ENCODE peak calls at places on chromosomes 6 and 20, in six cellular contexts. One of them, this sample, is unnamed.

GRCh38 chr6:3561745-3562144 is 104.9 kb upstream of the SLC22A23 start:
- DNase-seq in kidney: no peak
- DNase-seq in GDM1: no peak
- DNase-seq in aorta: no peak
- DNase-seq in activated T-helper 2 cell treated with anti-CD3 and anti-CD28 coated beads, Interferon-gamma antibody, Interleukin-2, Interleukin-4, amounts not matched to agents 10 μg/mL and 5 μg/mL and 100 μg/mL, durations not matched to agents 14 hours and 24 hours and 36 hours: no peak
- DNase-seq in natural killer cell: no peak
- DNase-seq in this sample: no peak

GRCh38 chr20:20073851-20074252 is 21.5 kb downstream of the CFAP61 start:
- DNase-seq in kidney: no peak
- DNase-seq in GDM1: no peak
- DNase-seq in aorta: no peak
- DNase-seq in activated T-helper 2 cell treated with anti-CD3 and anti-CD28 coated beads, Interferon-gamma antibody, Interleukin-2, Interleukin-4, amounts not matched to agents 10 μg/mL and 5 μg/mL and 100 μg/mL, durations not matched to agents 14 hours and 24 hours and 36 hours: no peak
- DNase-seq in natural killer cell: no peak
- DNase-seq in this sample: peak; percentile 57

GRCh38 chr6:158095671-158096070 is 72.4 kb downstream of the SERAC1 start:
- DNase-seq in kidney: no peak
- DNase-seq in GDM1: no peak
- DNase-seq in aorta: no peak
- DNase-seq in activated T-helper 2 cell treated with anti-CD3 and anti-CD28 coated beads, Interferon-gamma antibody, Interleukin-2, Interleukin-4, amounts not matched to agents 10 μg/mL and 5 μg/mL and 100 μg/mL, durations not matched to agents 14 hours and 24 hours and 36 hours: no peak
- DNase-seq in natural killer cell: no peak
- DNase-seq in this sample: no peak

GRCh38 chr20:3209023-3209945 is at the start of gene ITPA:
- DNase-seq in kidney: peak; percentile 84
- DNase-seq in GDM1: peak; percentile 32
- DNase-seq in aorta: peak; percentile 65
- DNase-seq in activated T-helper 2 cell treated with anti-CD3 and anti-CD28 coated beads, Interferon-gamma antibody, Interleukin-2, Interleukin-4, amounts not matched to agents 10 μg/mL and 5 μg/mL and 100 μg/mL, durations not matched to agents 14 hours and 24 hours and 36 hours: peak; percentile 50
- DNase-seq in natural killer cell: peak; percentile 51
- DNase-seq in this sample: peak; percentile 58

GRCh38 chr20:62598761-62599194 is 43.5 kb upstream of the SLCO4A1 start:
- DNase-seq in kidney: peak; percentile 85
- DNase-seq in GDM1: no peak
- DNase-seq in aorta: no peak
- DNase-seq in activated T-helper 2 cell treated with anti-CD3 and anti-CD28 coated beads, Interferon-gamma antibody, Interleukin-2, Interleukin-4, amounts not matched to agents 10 μg/mL and 5 μg/mL and 100 μg/mL, durations not matched to agents 14 hours and 24 hours and 36 hours: no peak
- DNase-seq in natural killer cell: no peak
- DNase-seq in this sample: no peak

GRCh38 chr6:15955484-15955883 is 173.4 kb upstream of the MYLIP start:
- DNase-seq in kidney: no peak
- DNase-seq in GDM1: no peak
- DNase-seq in aorta: no peak
- DNase-seq in activated T-helper 2 cell treated with anti-CD3 and anti-CD28 coated beads, Interferon-gamma antibody, Interleukin-2, Interleukin-4, amounts not matched to agents 10 μg/mL and 5 μg/mL and 100 μg/mL, durations not matched to agents 14 hours and 24 hours and 36 hours: no peak
- DNase-seq in natural killer cell: no peak
- DNase-seq in this sample: no peak

GRCh38 chr20:19928379-19929360 is 88.5 kb upstream of the NAA20 start:
- DNase-seq in kidney: peak; percentile 78
- DNase-seq in GDM1: no peak
- DNase-seq in aorta: no peak
- DNase-seq in activated T-helper 2 cell treated with anti-CD3 and anti-CD28 coated beads, Interferon-gamma antibody, Interleukin-2, Interleukin-4, amounts not matched to agents 10 μg/mL and 5 μg/mL and 100 μg/mL, durations not matched to agents 14 hours and 24 hours and 36 hours: no peak
- DNase-seq in natural killer cell: no peak
- DNase-seq in this sample: no peak

GRCh38 chr20:35240914-35241293 is 14.4 kb downstream of the MMP24 start:
- DNase-seq in kidney: no peak
- DNase-seq in GDM1: no peak
- DNase-seq in aorta: no peak
- DNase-seq in activated T-helper 2 cell treated with anti-CD3 and anti-CD28 coated beads, Interferon-gamma antibody, Interleukin-2, Interleukin-4, amounts not matched to agents 10 μg/mL and 5 μg/mL and 100 μg/mL, durations not matched to agents 14 hours and 24 hours and 36 hours: no peak
- DNase-seq in natural killer cell: no peak
- DNase-seq in this sample: no peak

GRCh38 chr6:106547961-106548453 is 81.3 kb downstream of the RTN4IP1 start:
- DNase-seq in kidney: no peak
- DNase-seq in GDM1: no peak
- DNase-seq in aorta: no peak
- DNase-seq in activated T-helper 2 cell treated with anti-CD3 and anti-CD28 coated beads, Interferon-gamma antibody, Interleukin-2, Interleukin-4, amounts not matched to agents 10 μg/mL and 5 μg/mL and 100 μg/mL, durations not matched to agents 14 hours and 24 hours and 36 hours: no peak
- DNase-seq in natural killer cell: no peak
- DNase-seq in this sample: no peak

GRCh38 chr6:136344420-136344819 is 54.8 kb upstream of the BCLAF1 start:
- DNase-seq in kidney: no peak
- DNase-seq in GDM1: no peak
- DNase-seq in aorta: no peak
- DNase-seq in activated T-helper 2 cell treated with anti-CD3 and anti-CD28 coated beads, Interferon-gamma antibody, Interleukin-2, Interleukin-4, amounts not matched to agents 10 μg/mL and 5 μg/mL and 100 μg/mL, durations not matched to agents 14 hours and 24 hours and 36 hours: no peak
- DNase-seq in natural killer cell: no peak
- DNase-seq in this sample: no peak

GRCh38 chr6:26157150-26157837 is 70.1 kb downstream of the HFE start:
- DNase-seq in kidney: peak; percentile 85
- DNase-seq in GDM1: peak; percentile 66
- DNase-seq in aorta: peak; percentile 87
- DNase-seq in activated T-helper 2 cell treated with anti-CD3 and anti-CD28 coated beads, Interferon-gamma antibody, Interleukin-2, Interleukin-4, amounts not matched to agents 10 μg/mL and 5 μg/mL and 100 μg/mL, durations not matched to agents 14 hours and 24 hours and 36 hours: peak; percentile 72
- DNase-seq in natural killer cell: peak; percentile 67
- DNase-seq in this sample: peak; percentile 56

GRCh38 chr6:71665931-71666330 is 220.4 kb upstream of the RIMS1 start:
- DNase-seq in kidney: no peak
- DNase-seq in GDM1: no peak
- DNase-seq in aorta: no peak
- DNase-seq in activated T-helper 2 cell treated with anti-CD3 and anti-CD28 coated beads, Interferon-gamma antibody, Interleukin-2, Interleukin-4, amounts not matched to agents 10 μg/mL and 5 μg/mL and 100 μg/mL, durations not matched to agents 14 hours and 24 hours and 36 hours: no peak
- DNase-seq in natural killer cell: no peak
- DNase-seq in this sample: no peak

GRCh38 chr6:36963451-36964290 is 9.1 kb downstream of the PI16 start:
- DNase-seq in kidney: peak; percentile 77
- DNase-seq in GDM1: no peak
- DNase-seq in aorta: no peak
- DNase-seq in activated T-helper 2 cell treated with anti-CD3 and anti-CD28 coated beads, Interferon-gamma antibody, Interleukin-2, Interleukin-4, amounts not matched to agents 10 μg/mL and 5 μg/mL and 100 μg/mL, durations not matched to agents 14 hours and 24 hours and 36 hours: no peak
- DNase-seq in natural killer cell: no peak
- DNase-seq in this sample: no peak

GRCh38 chr6:27650620-27651370 is 177.9 kb upstream of the ZNF184 start:
- DNase-seq in kidney: no peak
- DNase-seq in GDM1: peak; percentile 5
- DNase-seq in aorta: no peak
- DNase-seq in activated T-helper 2 cell treated with anti-CD3 and anti-CD28 coated beads, Interferon-gamma antibody, Interleukin-2, Interleukin-4, amounts not matched to agents 10 μg/mL and 5 μg/mL and 100 μg/mL, durations not matched to agents 14 hours and 24 hours and 36 hours: peak; percentile 31
- DNase-seq in natural killer cell: no peak
- DNase-seq in this sample: no peak

GRCh38 chr6:108666656-108667260 is 106.0 kb downstream of the FOXO3 start:
- DNase-seq in kidney: no peak
- DNase-seq in GDM1: no peak
- DNase-seq in aorta: no peak
- DNase-seq in activated T-helper 2 cell treated with anti-CD3 and anti-CD28 coated beads, Interferon-gamma antibody, Interleukin-2, Interleukin-4, amounts not matched to agents 10 μg/mL and 5 μg/mL and 100 μg/mL, durations not matched to agents 14 hours and 24 hours and 36 hours: no peak
- DNase-seq in natural killer cell: no peak
- DNase-seq in this sample: no peak

GRCh38 chr6:44131880-44132279 is 4.5 kb downstream of the TMEM63B start:
- DNase-seq in kidney: no peak
- DNase-seq in GDM1: no peak
- DNase-seq in aorta: no peak
- DNase-seq in activated T-helper 2 cell treated with anti-CD3 and anti-CD28 coated beads, Interferon-gamma antibody, Interleukin-2, Interleukin-4, amounts not matched to agents 10 μg/mL and 5 μg/mL and 100 μg/mL, durations not matched to agents 14 hours and 24 hours and 36 hours: no peak
- DNase-seq in natural killer cell: no peak
- DNase-seq in this sample: no peak

GRCh38 chr6:158770533-158770932 is 48.6 kb downstream of the EZR start:
- DNase-seq in kidney: peak; percentile 32
- DNase-seq in GDM1: no peak
- DNase-seq in aorta: no peak
- DNase-seq in activated T-helper 2 cell treated with anti-CD3 and anti-CD28 coated beads, Interferon-gamma antibody, Interleukin-2, Interleukin-4, amounts not matched to agents 10 μg/mL and 5 μg/mL and 100 μg/mL, durations not matched to agents 14 hours and 24 hours and 36 hours: no peak
- DNase-seq in natural killer cell: no peak
- DNase-seq in this sample: no peak

GRCh38 chr6:83708546-83708969 is 343 bp downstream of the SNAP91 start:
- DNase-seq in kidney: peak; percentile 66
- DNase-seq in GDM1: no peak
- DNase-seq in aorta: no peak
- DNase-seq in activated T-helper 2 cell treated with anti-CD3 and anti-CD28 coated beads, Interferon-gamma antibody, Interleukin-2, Interleukin-4, amounts not matched to agents 10 μg/mL and 5 μg/mL and 100 μg/mL, durations not matched to agents 14 hours and 24 hours and 36 hours: no peak
- DNase-seq in natural killer cell: no peak
- DNase-seq in this sample: no peak

GRCh38 chr20:49956689-49957443 is 20.7 kb downstream of the RNF114 start:
- DNase-seq in kidney: no peak
- DNase-seq in GDM1: no peak
- DNase-seq in aorta: no peak
- DNase-seq in activated T-helper 2 cell treated with anti-CD3 and anti-CD28 coated beads, Interferon-gamma antibody, Interleukin-2, Interleukin-4, amounts not matched to agents 10 μg/mL and 5 μg/mL and 100 μg/mL, durations not matched to agents 14 hours and 24 hours and 36 hours: no peak
- DNase-seq in natural killer cell: no peak
- DNase-seq in this sample: peak; percentile 7

GRCh38 chr6:143581835-143582480 is 70.4 kb upstream of the FUCA2 start:
- DNase-seq in kidney: no peak
- DNase-seq in GDM1: no peak
- DNase-seq in aorta: no peak
- DNase-seq in activated T-helper 2 cell treated with anti-CD3 and anti-CD28 coated beads, Interferon-gamma antibody, Interleukin-2, Interleukin-4, amounts not matched to agents 10 μg/mL and 5 μg/mL and 100 μg/mL, durations not matched to agents 14 hours and 24 hours and 36 hours: no peak
- DNase-seq in natural killer cell: no peak
- DNase-seq in this sample: no peak

GRCh38 chr6:124022641-124023040 is 219.0 kb downstream of the NKAIN2 start:
- DNase-seq in kidney: no peak
- DNase-seq in GDM1: no peak
- DNase-seq in aorta: no peak
- DNase-seq in activated T-helper 2 cell treated with anti-CD3 and anti-CD28 coated beads, Interferon-gamma antibody, Interleukin-2, Interleukin-4, amounts not matched to agents 10 μg/mL and 5 μg/mL and 100 μg/mL, durations not matched to agents 14 hours and 24 hours and 36 hours: no peak
- DNase-seq in natural killer cell: no peak
- DNase-seq in this sample: no peak

GRCh38 chr6:110180228-110181008 is at the start of gene CDC40:
- DNase-seq in kidney: peak; percentile 84
- DNase-seq in GDM1: peak; percentile 57
- DNase-seq in aorta: peak; percentile 71
- DNase-seq in activated T-helper 2 cell treated with anti-CD3 and anti-CD28 coated beads, Interferon-gamma antibody, Interleukin-2, Interleukin-4, amounts not matched to agents 10 μg/mL and 5 μg/mL and 100 μg/mL, durations not matched to agents 14 hours and 24 hours and 36 hours: peak; percentile 58
- DNase-seq in natural killer cell: peak; percentile 53
- DNase-seq in this sample: peak; percentile 61

GRCh38 chr6:19804362-19805145 is 32.6 kb upstream of the ID4 start:
- DNase-seq in kidney: peak; percentile 99
- DNase-seq in GDM1: peak; percentile 87
- DNase-seq in aorta: peak; percentile 96
- DNase-seq in activated T-helper 2 cell treated with anti-CD3 and anti-CD28 coated beads, Interferon-gamma antibody, Interleukin-2, Interleukin-4, amounts not matched to agents 10 μg/mL and 5 μg/mL and 100 μg/mL, durations not matched to agents 14 hours and 24 hours and 36 hours: peak; percentile 68
- DNase-seq in natural killer cell: no peak
- DNase-seq in this sample: peak; percentile 63

GRCh38 chr6:22848121-22848520 is 278.8 kb downstream of the HDGFL1 start:
- DNase-seq in kidney: no peak
- DNase-seq in GDM1: no peak
- DNase-seq in aorta: no peak
- DNase-seq in activated T-helper 2 cell treated with anti-CD3 and anti-CD28 coated beads, Interferon-gamma antibody, Interleukin-2, Interleukin-4, amounts not matched to agents 10 μg/mL and 5 μg/mL and 100 μg/mL, durations not matched to agents 14 hours and 24 hours and 36 hours: no peak
- DNase-seq in natural killer cell: no peak
- DNase-seq in this sample: no peak

GRCh38 chr20:20881808-20882207 is 169.4 kb upstream of the RALGAPA2 start:
- DNase-seq in kidney: no peak
- DNase-seq in GDM1: no peak
- DNase-seq in aorta: no peak
- DNase-seq in activated T-helper 2 cell treated with anti-CD3 and anti-CD28 coated beads, Interferon-gamma antibody, Interleukin-2, Interleukin-4, amounts not matched to agents 10 μg/mL and 5 μg/mL and 100 μg/mL, durations not matched to agents 14 hours and 24 hours and 36 hours: no peak
- DNase-seq in natural killer cell: no peak
- DNase-seq in this sample: no peak

GRCh38 chr6:20835315-20836010 is 301.2 kb downstream of the CDKAL1 start:
- DNase-seq in kidney: no peak
- DNase-seq in GDM1: no peak
- DNase-seq in aorta: no peak
- DNase-seq in activated T-helper 2 cell treated with anti-CD3 and anti-CD28 coated beads, Interferon-gamma antibody, Interleukin-2, Interleukin-4, amounts not matched to agents 10 μg/mL and 5 μg/mL and 100 μg/mL, durations not matched to agents 14 hours and 24 hours and 36 hours: no peak
- DNase-seq in natural killer cell: no peak
- DNase-seq in this sample: no peak

GRCh38 chr6:123276439-123277045 is 280.5 kb downstream of the CLVS2 start:
- DNase-seq in kidney: no peak
- DNase-seq in GDM1: peak; percentile 77
- DNase-seq in aorta: no peak
- DNase-seq in activated T-helper 2 cell treated with anti-CD3 and anti-CD28 coated beads, Interferon-gamma antibody, Interleukin-2, Interleukin-4, amounts not matched to agents 10 μg/mL and 5 μg/mL and 100 μg/mL, durations not matched to agents 14 hours and 24 hours and 36 hours: no peak
- DNase-seq in natural killer cell: no peak
- DNase-seq in this sample: no peak

GRCh38 chr6:110329348-110329728 is 28.8 kb downstream of the METTL24 start:
- DNase-seq in kidney: no peak
- DNase-seq in GDM1: no peak
- DNase-seq in aorta: no peak
- DNase-seq in activated T-helper 2 cell treated with anti-CD3 and anti-CD28 coated beads, Interferon-gamma antibody, Interleukin-2, Interleukin-4, amounts not matched to agents 10 μg/mL and 5 μg/mL and 100 μg/mL, durations not matched to agents 14 hours and 24 hours and 36 hours: no peak
- DNase-seq in natural killer cell: no peak
- DNase-seq in this sample: no peak

GRCh38 chr6:152124432-152125074 is 317.1 kb downstream of the ESR1 start:
- DNase-seq in kidney: no peak
- DNase-seq in GDM1: no peak
- DNase-seq in aorta: no peak
- DNase-seq in activated T-helper 2 cell treated with anti-CD3 and anti-CD28 coated beads, Interferon-gamma antibody, Interleukin-2, Interleukin-4, amounts not matched to agents 10 μg/mL and 5 μg/mL and 100 μg/mL, durations not matched to agents 14 hours and 24 hours and 36 hours: no peak
- DNase-seq in natural killer cell: no peak
- DNase-seq in this sample: no peak

GRCh38 chr6:133817460-133818047 is 71.4 kb upstream of the TCF21 start:
- DNase-seq in kidney: no peak
- DNase-seq in GDM1: peak; percentile 2
- DNase-seq in aorta: no peak
- DNase-seq in activated T-helper 2 cell treated with anti-CD3 and anti-CD28 coated beads, Interferon-gamma antibody, Interleukin-2, Interleukin-4, amounts not matched to agents 10 μg/mL and 5 μg/mL and 100 μg/mL, durations not matched to agents 14 hours and 24 hours and 36 hours: no peak
- DNase-seq in natural killer cell: no peak
- DNase-seq in this sample: no peak

GRCh38 chr6:20409427-20409971 is 7.8 kb downstream of the E2F3 start:
- DNase-seq in kidney: no peak
- DNase-seq in GDM1: peak; percentile 66
- DNase-seq in aorta: no peak
- DNase-seq in activated T-helper 2 cell treated with anti-CD3 and anti-CD28 coated beads, Interferon-gamma antibody, Interleukin-2, Interleukin-4, amounts not matched to agents 10 μg/mL and 5 μg/mL and 100 μg/mL, durations not matched to agents 14 hours and 24 hours and 36 hours: no peak
- DNase-seq in natural killer cell: no peak
- DNase-seq in this sample: no peak

GRCh38 chr6:32954983-32955802 is 2.3 kb upstream of the HLA-DMA start:
- DNase-seq in kidney: no peak
- DNase-seq in GDM1: peak; percentile 30
- DNase-seq in aorta: no peak
- DNase-seq in activated T-helper 2 cell treated with anti-CD3 and anti-CD28 coated beads, Interferon-gamma antibody, Interleukin-2, Interleukin-4, amounts not matched to agents 10 μg/mL and 5 μg/mL and 100 μg/mL, durations not matched to agents 14 hours and 24 hours and 36 hours: no peak
- DNase-seq in natural killer cell: no peak
- DNase-seq in this sample: no peak

GRCh38 chr6:52285174-52286068 is 879 bp upstream of the MCM3 start:
- DNase-seq in kidney: no peak
- DNase-seq in GDM1: no peak
- DNase-seq in aorta: no peak
- DNase-seq in activated T-helper 2 cell treated with anti-CD3 and anti-CD28 coated beads, Interferon-gamma antibody, Interleukin-2, Interleukin-4, amounts not matched to agents 10 μg/mL and 5 μg/mL and 100 μg/mL, durations not matched to agents 14 hours and 24 hours and 36 hours: no peak
- DNase-seq in natural killer cell: no peak
- DNase-seq in this sample: no peak

GRCh38 chr6:148431413-148431812 is 88.8 kb downstream of the SASH1 start:
- DNase-seq in kidney: peak; percentile 85
- DNase-seq in GDM1: no peak
- DNase-seq in aorta: no peak
- DNase-seq in activated T-helper 2 cell treated with anti-CD3 and anti-CD28 coated beads, Interferon-gamma antibody, Interleukin-2, Interleukin-4, amounts not matched to agents 10 μg/mL and 5 μg/mL and 100 μg/mL, durations not matched to agents 14 hours and 24 hours and 36 hours: no peak
- DNase-seq in natural killer cell: no peak
- DNase-seq in this sample: no peak

This sample was measured in C1 segment of cervical spinal cord.